ENCODE peak calls at places on chromosome 1, in five cellular contexts. One of them, this sample, is unnamed.

GRCh38 chr1:59752556-59753412 is 62.0 kb upstream of the HOOK1 start:
- DNase-seq in GM23248: no peak
- DNase-seq in stimulated activated effector memory CD8-positive, alpha-beta T cell treated with anti-CD3 and anti-CD28 coated beads, Interleukin-12 subunit alpha, Interleukin-12 subunit beta, amount 100 ng/mL, for 72 hours: no peak
- DNase-seq in H1: no peak
- DNase-seq in pancreas: no peak
- DNase-seq in this sample: no peak

GRCh38 chr1:192603218-192603787 is 27.7 kb downstream of the RGS1 start:
- DNase-seq in GM23248: no peak
- DNase-seq in stimulated activated effector memory CD8-positive, alpha-beta T cell treated with anti-CD3 and anti-CD28 coated beads, Interleukin-12 subunit alpha, Interleukin-12 subunit beta, amount 100 ng/mL, for 72 hours: no peak
- DNase-seq in H1: no peak
- DNase-seq in pancreas: no peak
- DNase-seq in this sample: no peak

GRCh38 chr1:195999022-195999421 is 609.2 kb downstream of the KCNT2 start:
- DNase-seq in GM23248: no peak
- DNase-seq in stimulated activated effector memory CD8-positive, alpha-beta T cell treated with anti-CD3 and anti-CD28 coated beads, Interleukin-12 subunit alpha, Interleukin-12 subunit beta, amount 100 ng/mL, for 72 hours: no peak
- DNase-seq in H1: no peak
- DNase-seq in pancreas: no peak
- DNase-seq in this sample: no peak

GRCh38 chr1:244049142-244049968 is 1.7 kb upstream of the ZBTB18 start:
- DNase-seq in GM23248: peak; percentile 60
- DNase-seq in stimulated activated effector memory CD8-positive, alpha-beta T cell treated with anti-CD3 and anti-CD28 coated beads, Interleukin-12 subunit alpha, Interleukin-12 subunit beta, amount 100 ng/mL, for 72 hours: no peak
- DNase-seq in H1: no peak
- DNase-seq in pancreas: peak; percentile 83
- DNase-seq in this sample: no peak

GRCh38 chr1:175742790-175743459 is 470 bp downstream of the TNR start:
- DNase-seq in GM23248: peak; percentile 51
- DNase-seq in stimulated activated effector memory CD8-positive, alpha-beta T cell treated with anti-CD3 and anti-CD28 coated beads, Interleukin-12 subunit alpha, Interleukin-12 subunit beta, amount 100 ng/mL, for 72 hours: no peak
- DNase-seq in H1: no peak
- DNase-seq in pancreas: no peak
- DNase-seq in this sample: peak; percentile 30

GRCh38 chr1:97920275-97920831 is 481 bp downstream of the DPYD start:
- DNase-seq in GM23248: peak; percentile 67
- DNase-seq in stimulated activated effector memory CD8-positive, alpha-beta T cell treated with anti-CD3 and anti-CD28 coated beads, Interleukin-12 subunit alpha, Interleukin-12 subunit beta, amount 100 ng/mL, for 72 hours: no peak
- DNase-seq in H1: no peak
- DNase-seq in pancreas: no peak
- DNase-seq in this sample: no peak

GRCh38 chr1:39109653-39110052 is 83.5 kb downstream of the NDUFS5 start:
- DNase-seq in GM23248: no peak
- DNase-seq in stimulated activated effector memory CD8-positive, alpha-beta T cell treated with anti-CD3 and anti-CD28 coated beads, Interleukin-12 subunit alpha, Interleukin-12 subunit beta, amount 100 ng/mL, for 72 hours: no peak
- DNase-seq in H1: no peak
- DNase-seq in pancreas: no peak
- DNase-seq in this sample: no peak

GRCh38 chr1:25702101-25702775 is 85.6 kb downstream of the MAN1C1 start:
- DNase-seq in GM23248: peak; percentile 55
- DNase-seq in stimulated activated effector memory CD8-positive, alpha-beta T cell treated with anti-CD3 and anti-CD28 coated beads, Interleukin-12 subunit alpha, Interleukin-12 subunit beta, amount 100 ng/mL, for 72 hours: no peak
- DNase-seq in H1: no peak
- DNase-seq in pancreas: no peak
- DNase-seq in this sample: no peak

GRCh38 chr1:82838066-82838465 is 1037.3 kb downstream of the ADGRL2 start:
- DNase-seq in GM23248: peak; percentile 72
- DNase-seq in stimulated activated effector memory CD8-positive, alpha-beta T cell treated with anti-CD3 and anti-CD28 coated beads, Interleukin-12 subunit alpha, Interleukin-12 subunit beta, amount 100 ng/mL, for 72 hours: no peak
- DNase-seq in H1: no peak
- DNase-seq in pancreas: no peak
- DNase-seq in this sample: no peak